ENCODE peak calls at places on chromosomes 13 and 19, in ten cellular contexts. R is IMR-90; A is neuronal stem cell; Q is ascending aorta; F is H9; P is naive thymus-derived CD4-positive, alpha-beta T cell; E is neural progenitor cell; H is HCT116; M is stomach; C is breast epithelium. G is an unnamed sample. For H3K4me1, the result is how much of the 10 kb centered on the place peaks cover.

GRCh38 chr19:582497-583197 is 7.0 kb upstream of the HCN2 start:
- DNase-seq in R (peak), A (no peak), Q (no peak), F (peak), P (no peak), E (no peak), H (no peak), M (no peak), C (no peak), G (peak)

GRCh38 chr13:111142472-111142871 is 27.4 kb downstream of the ARHGEF7 start:
- DNase-seq in R (no peak), A (no peak), Q (no peak), F (no peak), P (no peak), E (no peak), H (no peak), M (no peak), C (no peak), G (no peak)

GRCh38 chr13:94309997-94310842 is 169.3 kb downstream of the DCT start:
- DNase-seq in R (peak), A (no peak), Q (no peak), F (no peak), P (no peak), E (no peak), H (no peak), M (no peak), C (no peak), G (no peak)

GRCh38 chr19:39411006-39411831 is 1.2 kb upstream of the PLEKHG2 start:
- DNase-seq in R (peak), A (no peak), Q (no peak), F (no peak), P (no peak), E (no peak), H (no peak), M (peak), C (no peak), G (no peak)

GRCh38 chr13:45807520-45808099 is 43.9 kb downstream of the SIAH3 start:
- DNase-seq in R (peak), A (peak), Q (no peak), F (peak), P (peak), E (peak), H (peak), M (peak), C (no peak), G (peak)

GRCh38 chr13:30159446-30159839 is 147.9 kb downstream of the KATNAL1 start:
- DNase-seq in R (peak), A (no peak), Q (no peak), F (no peak), P (no peak), E (no peak), H (no peak), M (no peak), C (no peak), G (no peak)

GRCh38 chr19:19053508-19054314 is 10.1 kb upstream of the SLC25A42 start:
- DNase-seq in R (peak), A (peak), Q (no peak), F (peak), P (peak), E (peak), H (peak), M (peak), C (no peak), G (peak)

GRCh38 chr19:29060833-29061364 is 152.1 kb downstream of the UQCRFS1 start:
- DNase-seq in R (no peak), A (no peak), Q (no peak), F (no peak), P (no peak), E (no peak), H (no peak), M (no peak), C (no peak), G (no peak)

GRCh38 chr13:97329331-97329730 is 104.6 kb upstream of the RAP2A start:
- DNase-seq in R (peak), A (no peak), Q (no peak), F (no peak), P (no peak), E (no peak), H (no peak), M (no peak), C (no peak), G (peak)

GRCh38 chr13:59112375-59112774 is 1051.4 kb downstream of the DIAPH3 start:
- DNase-seq in R (peak), A (no peak), Q (no peak), F (no peak), P (no peak), E (peak), H (no peak), M (no peak), C (no peak), G (no peak)

GRCh38 chr19:29308977-29309520 is 96.1 kb upstream of the UQCRFS1 start:
- DNase-seq in R (no peak), A (no peak), Q (no peak), F (peak), P (no peak), E (peak), H (no peak), M (no peak), C (no peak), G (peak)

GRCh38 chr13:55577082-55577846 is 1563.5 kb upstream of the PRR20A start:
- DNase-seq in R (no peak), A (no peak), Q (no peak), F (peak), P (no peak), E (peak), H (no peak), M (no peak), C (no peak), G (peak)

GRCh38 chr19:18939163-18939562 is 1.9 kb downstream of the HOMER3 start:
- DNase-seq in R (no peak), A (no peak), Q (no peak), F (no peak), P (no peak), E (no peak), H (no peak), M (no peak), C (no peak), G (no peak)

GRCh38 chr13:112718318-112718717 is 28.5 kb downstream of the ATP11A start:
- DNase-seq in R (no peak), A (no peak), Q (no peak), F (no peak), P (no peak), E (no peak), H (no peak), M (no peak), C (no peak), G (no peak)

GRCh38 chr13:33355470-33355869 is 69.9 kb upstream of the STARD13 start:
- DNase-seq in R (peak), A (no peak), Q (no peak), F (no peak), P (no peak), E (no peak), H (no peak), M (no peak), C (no peak), G (no peak)

GRCh38 chr13:74450976-74451375 is 316.8 kb upstream of the KLF12 start:
- DNase-seq in R (no peak), A (no peak), Q (no peak), F (no peak), P (no peak), E (no peak), H (no peak), M (no peak), C (no peak), G (no peak)

GRCh38 chr13:94950303-94950702 is 238.0 kb upstream of the SOX21 start:
- DNase-seq in R (no peak), A (no peak), Q (no peak), F (no peak), P (no peak), E (peak), H (no peak), M (no peak), C (no peak), G (peak)

GRCh38 chr13:69585656-69586055 is 522.0 kb upstream of the ATXN8OS start:
- DNase-seq in R (no peak), A (no peak), Q (no peak), F (no peak), P (no peak), E (no peak), H (no peak), M (no peak), C (no peak), G (peak)

GRCh38 chr13:56009418-56009817 is 1131.3 kb upstream of the PRR20A start:
- DNase-seq in R (no peak), A (no peak), Q (no peak), F (no peak), P (no peak), E (no peak), H (no peak), M (no peak), C (no peak), G (no peak)

GRCh38 chr19:40279761-40280607 is 5.2 kb downstream of the AKT2 start:
- DNase-seq in R (no peak), A (no peak), Q (no peak), F (no peak), P (no peak), E (no peak), H (no peak), M (no peak), C (no peak), G (no peak)

GRCh38 chr13:73467103-73467502 is 408.3 kb downstream of the KLF5 start:
- DNase-seq in R (peak), A (no peak), Q (no peak), F (no peak), P (no peak), E (no peak), H (no peak), M (no peak), C (no peak), G (no peak)

GRCh38 chr13:50410921-50411712 is 395.9 kb downstream of the KCNRG start:
- DNase-seq in R (peak), A (no peak), Q (no peak), F (no peak), P (no peak), E (no peak), H (peak), M (no peak), C (no peak), G (no peak)

GRCh38 chr13:49495783-49496762 is at the start of gene PHF11:
- DNase-seq in R (peak), A (peak), Q (peak), F (peak), P (peak), E (peak), H (no peak), M (peak), C (peak), G (peak)

GRCh38 chr19:39310558-39311311 is 9.9 kb downstream of the LRFN1 start:
- DNase-seq in R (no peak), A (no peak), Q (no peak), F (peak), P (no peak), E (peak), H (no peak), M (no peak), C (no peak), G (peak)

GRCh38 chr19:7852851-7853759 is 21.1 kb downstream of the PRR36 start:
- DNase-seq in R (peak), A (peak), Q (no peak), F (peak), P (peak), E (peak), H (peak), M (peak), C (peak), G (peak)

GRCh38 chr13:44601596-44601995 is 25.5 kb upstream of the TSC22D1 start:
- DNase-seq in R (no peak), A (no peak), Q (no peak), F (no peak), P (no peak), E (peak), H (no peak), M (no peak), C (no peak), G (peak)

GRCh38 chr13:97212540-97213146 is 9.5 kb upstream of the MBNL2 start:
- DNase-seq in R (peak), A (no peak), Q (no peak), F (no peak), P (no peak), E (no peak), H (no peak), M (peak), C (no peak), G (peak)

GRCh38 chr19:45547965-45548609 is 36.5 kb downstream of the OPA3 start:
- DNase-seq in R (peak), A (no peak), Q (no peak), F (peak), P (no peak), E (no peak), H (peak), M (no peak), C (no peak), G (no peak)

GRCh38 chr19:1411255-1412191 is 4.1 kb downstream of the DAZAP1 start:
- DNase-seq in R (peak), A (no peak), Q (no peak), F (no peak), P (no peak), E (no peak), H (no peak), M (no peak), C (no peak), G (no peak)

GRCh38 chr13:43665388-43665787 is 121.4 kb downstream of the ENOX1 start:
- DNase-seq in R (no peak), A (no peak), Q (no peak), F (no peak), P (no peak), E (no peak), H (no peak), M (no peak), C (no peak), G (no peak)

GRCh38 chr19:3655402-3656072 is 28.9 kb upstream of the CACTIN start:
- DNase-seq in R (peak), A (no peak), Q (no peak), F (no peak), P (no peak), E (no peak), H (no peak), M (peak), C (no peak), G (no peak)

GRCh38 chr19:3389876-3390361 is 23.5 kb downstream of the NFIC start:
- DNase-seq in R (peak), A (no peak), Q (no peak), F (peak), P (no peak), E (peak), H (no peak), M (peak), C (no peak), G (peak)

GRCh38 chr19:1230585-1231489 is 7.0 kb downstream of the CBARP start:
- DNase-seq in R (no peak), A (no peak), Q (no peak), F (no peak), P (no peak), E (no peak), H (no peak), M (no peak), C (no peak), G (no peak)

GRCh38 chr19:6250024-6250605 is 29.7 kb downstream of the MLLT1 start:
- DNase-seq in R (peak), A (no peak), Q (no peak), F (no peak), P (no peak), E (no peak), H (no peak), M (no peak), C (no peak), G (no peak)

GRCh38 chr13:101875717-101876393 is 423.4 kb downstream of the ITGBL1 start:
- DNase-seq in R (peak), A (no peak), Q (no peak), F (no peak), P (no peak), E (no peak), H (no peak), M (no peak), C (peak), G (no peak)

DNA sequence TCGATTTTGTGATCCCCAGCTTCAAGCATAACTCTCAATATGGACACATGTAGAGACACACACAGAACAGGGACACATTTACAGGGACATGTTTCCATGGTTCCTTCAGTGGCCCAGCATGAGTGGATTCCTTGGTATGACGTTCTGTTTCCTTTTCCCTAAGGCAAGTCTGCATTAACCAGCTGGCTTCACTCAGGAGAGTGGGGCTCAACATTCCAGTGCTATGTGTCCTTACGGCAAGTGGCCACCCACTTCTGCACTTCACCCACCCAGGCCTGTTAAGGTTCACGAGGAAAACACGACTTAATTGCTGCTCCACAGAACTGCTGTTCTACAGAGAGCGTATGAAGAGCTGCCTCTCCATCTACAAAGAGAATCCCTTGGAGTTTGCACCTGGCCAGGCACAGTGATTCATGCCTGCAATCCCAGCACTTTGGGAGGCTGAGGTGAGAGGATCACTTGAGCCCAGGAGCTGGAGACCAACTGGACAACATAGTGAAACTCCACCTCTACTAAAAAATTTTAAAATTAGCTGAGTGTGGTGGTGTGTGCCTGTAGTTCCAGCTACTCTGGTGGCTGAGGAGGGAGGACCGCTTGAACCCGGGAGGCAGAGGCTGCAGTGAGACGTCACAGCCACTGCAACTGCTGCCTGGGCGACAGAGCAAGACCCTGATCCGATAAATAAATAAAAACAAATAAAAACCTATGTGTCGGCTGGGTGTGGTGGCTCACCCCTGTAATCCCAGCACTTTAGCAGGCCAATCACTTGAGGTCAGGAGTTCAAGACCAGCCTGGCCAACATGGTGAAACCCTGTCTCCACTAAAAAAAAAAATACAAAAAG is 32.5 kb downstream of the BRD4 start:
- DNase-seq in R (peak), A (no peak), Q (no peak), F (no peak), P (no peak), E (no peak), H (no peak), M (no peak), C (no peak), G (no peak)
- H3K4me1 ChIP-seq in R (under half), A (under half), Q (under half), F (under half), P (half or more), E (under half), H (under half), M (half or more), C (under half), G (under half)

DNA sequence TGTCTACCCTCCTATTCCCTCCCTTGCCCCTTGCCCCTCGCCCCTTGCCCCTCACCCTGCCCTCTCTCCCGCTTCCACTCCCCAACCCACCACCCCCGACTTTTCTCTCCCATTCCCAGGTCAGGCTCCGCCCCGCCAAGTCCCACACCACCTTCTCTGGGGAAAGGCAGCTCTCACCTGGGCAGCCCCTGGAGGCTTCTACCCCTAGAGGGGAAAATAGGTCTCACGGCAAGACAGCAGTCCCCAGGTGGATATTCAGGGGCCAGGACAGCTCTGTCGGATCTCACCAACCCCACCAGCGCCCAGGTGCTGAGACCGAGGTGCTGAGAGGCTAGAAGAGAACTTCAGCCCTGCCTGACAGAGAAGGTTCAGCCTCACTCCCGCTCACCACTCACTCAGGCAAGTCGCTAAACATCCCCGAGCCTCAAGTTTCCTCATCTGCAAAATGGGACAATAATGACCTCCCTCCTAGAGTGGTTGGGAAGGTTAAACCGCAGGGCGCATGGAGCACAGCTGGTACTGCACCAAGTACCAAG is 1.4 kb upstream of the ERFL start:
- DNase-seq in R (no peak), A (no peak), Q (no peak), F (no peak), P (no peak), E (no peak), H (no peak), M (no peak), C (no peak), G (peak)
- H3K4me1 ChIP-seq in R (under half), A (under half), Q (under half), F (under half), P (under half), E (under half), H (under half), M (under half), C (under half), G (under half)

GRCh38 chr19:10661946-10662345 is 7.8 kb downstream of the ILF3 start:
- DNase-seq in R (no peak), A (no peak), Q (no peak), F (no peak), P (no peak), E (no peak), H (no peak), M (no peak), C (no peak), G (no peak)

GRCh38 chr19:10654610-10655456 is 687 bp downstream of the ILF3 start:
- DNase-seq in R (no peak), A (peak), Q (no peak), F (peak), P (no peak), E (peak), H (no peak), M (peak), C (no peak), G (peak)

GRCh38 chr19:10662384-10663251 is 8.5 kb downstream of the ILF3 start:
- DNase-seq in R (peak), A (no peak), Q (no peak), F (no peak), P (no peak), E (no peak), H (no peak), M (no peak), C (no peak), G (no peak)

GRCh38 chr19:10655457-10656312 is 1.5 kb downstream of the ILF3 start:
- DNase-seq in R (peak), A (no peak), Q (no peak), F (no peak), P (no peak), E (peak), H (no peak), M (no peak), C (no peak), G (peak)

DNA sequence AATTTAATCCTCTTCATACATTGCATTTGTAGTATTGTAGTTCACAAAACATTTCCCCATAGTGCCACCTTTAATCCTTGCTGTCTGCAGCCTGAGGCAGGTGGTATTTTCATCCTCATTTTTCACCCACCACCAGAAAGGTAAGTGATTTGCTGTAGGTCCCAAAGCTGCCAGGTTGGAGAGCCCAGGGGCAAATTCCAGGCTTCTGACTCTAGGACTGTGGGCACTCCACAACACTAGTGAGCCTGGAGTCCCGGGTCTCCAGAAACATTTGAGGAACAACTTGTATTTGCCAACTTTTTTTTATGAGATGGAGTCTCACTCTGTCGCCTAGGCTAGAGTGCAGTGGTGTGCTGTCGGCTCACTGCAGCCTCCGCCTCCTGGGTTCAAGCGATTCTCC is 6.2 kb downstream of the ILF3 start:
- DNase-seq in R (no peak), A (no peak), Q (no peak), F (no peak), P (no peak), E (no peak), H (no peak), M (no peak), C (no peak), G (no peak)
- H3K4me1 ChIP-seq in R (under half), A (under half), Q (under half), F (under half), P (under half), E (under half), H (under half), M (under half), C (under half), G (half or more)

GRCh38 chr13:26024558-26024957 is 27.3 kb downstream of the SHISA2 start:
- DNase-seq in R (no peak), A (no peak), Q (no peak), F (no peak), P (no peak), E (peak), H (no peak), M (peak), C (no peak), G (no peak)

GRCh38 chr13:26020536-26021290 is 31.1 kb downstream of the SHISA2 start:
- DNase-seq in R (no peak), A (no peak), Q (no peak), F (no peak), P (no peak), E (no peak), H (no peak), M (no peak), C (no peak), G (no peak)

GRCh38 chr13:26021956-26022355 is 29.9 kb downstream of the SHISA2 start:
- DNase-seq in R (no peak), A (no peak), Q (no peak), F (no peak), P (no peak), E (no peak), H (no peak), M (no peak), C (no peak), G (no peak)

GRCh38 chr13:26021516-26021915 is 30.3 kb downstream of the SHISA2 start:
- DNase-seq in R (no peak), A (no peak), Q (no peak), F (no peak), P (no peak), E (no peak), H (no peak), M (no peak), C (no peak), G (no peak)

GRCh38 chr13:26022538-26023292 is 29.1 kb downstream of the SHISA2 start:
- DNase-seq in R (peak), A (no peak), Q (no peak), F (no peak), P (no peak), E (no peak), H (no peak), M (peak), C (peak), G (no peak)
- H3K4me1 ChIP-seq in R (under half), A (under half), Q (under half), F (under half), P (under half), E (under half), H (under half), M (under half), C (under half), G (under half)